ENCODE peak calls at places on chromosome 16, in seven cellular contexts. O is prostate gland; T is effector memory CD4-positive, alpha-beta T cell; S is CD8-positive, alpha-beta T cell; V is CD4-positive, CD25-positive, alpha-beta regulatory T cell; G is WERI-Rb-1; K is GM23248. U is an unnamed sample.

GRCh38 chr16:34050787-34051320 is 591.4 kb downstream of the TP53TG3F start:
- DNase-seq in O (no peak), T (no peak), S (no peak), V (no peak), G (no peak), K (no peak), U (no peak)

GRCh38 chr16:11358531-11358930 is 13.3 kb downstream of the RMI2 start:
- DNase-seq in O (no peak), T (no peak), S (no peak), V (no peak), G (no peak), K (no peak), U (no peak)

GRCh38 chr16:54356391-54356790 is 69.8 kb upstream of the IRX3 start:
- DNase-seq in O (no peak), T (no peak), S (no peak), V (no peak), G (no peak), K (no peak), U (no peak)

GRCh38 chr16:27238016-27238587 is 30.5 kb downstream of the NSMCE1 start:
- DNase-seq in O (no peak), T (no peak), S (peak), V (no peak), G (no peak), K (no peak), U (no peak)

GRCh38 chr16:63467513-63467912 is 1431.3 kb upstream of the CDH8 start:
- DNase-seq in O (no peak), T (no peak), S (no peak), V (no peak), G (no peak), K (no peak), U (no peak)

GRCh38 chr16:19396555-19397011 is 21.1 kb upstream of the TMC5 start:
- DNase-seq in O (peak), T (no peak), S (no peak), V (no peak), G (no peak), K (no peak), U (no peak)

GRCh38 chr16:74575805-74576643 is 30.9 kb downstream of the GLG1 start:
- DNase-seq in O (no peak), T (no peak), S (no peak), V (no peak), G (no peak), K (no peak), U (no peak)

GRCh38 chr16:57616871-57617270 is 11.6 kb upstream of the ADGRG1 start:
- DNase-seq in O (no peak), T (no peak), S (no peak), V (no peak), G (no peak), K (no peak), U (no peak)

GRCh38 chr16:56965939-56966515 is 4.3 kb downstream of the CETP start:
- DNase-seq in O (no peak), T (no peak), S (no peak), V (no peak), G (no peak), K (no peak), U (no peak)

GRCh38 chr16:54927125-54928015 is 3.3 kb upstream of the IRX5 start:
- DNase-seq in O (no peak), T (no peak), S (no peak), V (no peak), G (no peak), K (no peak), U (no peak)

GRCh38 chr16:65229191-65229662 is 107.4 kb upstream of the CDH11 start:
- DNase-seq in O (no peak), T (no peak), S (no peak), V (no peak), G (no peak), K (peak), U (no peak)

GRCh38 chr16:67248401-67249177 is at the start of gene SLC9A5:
- DNase-seq in O (no peak), T (no peak), S (peak), V (peak), G (peak), K (peak), U (no peak)

GRCh38 chr16:67750466-67750865 is 31.4 kb upstream of the GFOD2 start:
- DNase-seq in O (no peak), T (no peak), S (no peak), V (no peak), G (no peak), K (no peak), U (no peak)

GRCh38 chr16:66266436-66267286 is 99.8 kb upstream of the CDH5 start:
- DNase-seq in O (no peak), T (no peak), S (no peak), V (no peak), G (no peak), K (peak), U (no peak)

GRCh38 chr16:27628216-27628945 is 78.4 kb downstream of the KATNIP start:
- DNase-seq in O (no peak), T (no peak), S (no peak), V (no peak), G (no peak), K (no peak), U (no peak)

GRCh38 chr16:85524630-85525463 is 88.3 kb upstream of the GSE1 start:
- DNase-seq in O (no peak), T (no peak), S (no peak), V (no peak), G (no peak), K (no peak), U (no peak)

GRCh38 chr16:79229371-79229770 is 371.2 kb downstream of the MAF start:
- DNase-seq in O (no peak), T (no peak), S (no peak), V (no peak), G (no peak), K (no peak), U (no peak)

GRCh38 chr16:87140211-87141200 is 176.7 kb downstream of the C16orf95 start:
- DNase-seq in O (no peak), T (no peak), S (no peak), V (no peak), G (no peak), K (no peak), U (no peak)

GRCh38 chr16:49889725-49890397 is 33.9 kb upstream of the ZNF423 start:
- DNase-seq in O (no peak), T (no peak), S (no peak), V (no peak), G (no peak), K (no peak), U (no peak)

GRCh38 chr16:89202422-89203215 is 2.3 kb upstream of the SLC22A31 start:
- DNase-seq in O (no peak), T (no peak), S (no peak), V (no peak), G (no peak), K (no peak), U (no peak)

GRCh38 chr16:50523710-50524109 is 24.5 kb upstream of the NKD1 start:
- DNase-seq in O (no peak), T (no peak), S (no peak), V (no peak), G (no peak), K (no peak), U (no peak)

GRCh38 chr16:88633684-88634140 is 4.7 kb upstream of the IL17C start:
- DNase-seq in O (no peak), T (peak), S (peak), V (peak), G (peak), K (peak), U (no peak)

GRCh38 chr16:54466233-54466632 is 179.6 kb upstream of the IRX3 start:
- DNase-seq in O (no peak), T (no peak), S (no peak), V (no peak), G (no peak), K (no peak), U (no peak)

GRCh38 chr16:61580579-61580978 is 455.7 kb downstream of the CDH8 start:
- DNase-seq in O (no peak), T (no peak), S (no peak), V (no peak), G (no peak), K (no peak), U (no peak)

GRCh38 chr16:31472559-31473203 is 729 bp downstream of the TGFB1I1 start:
- DNase-seq in O (no peak), T (no peak), S (peak), V (peak), G (peak), K (peak), U (no peak)

GRCh38 chr16:28001642-28002041 is 61.9 kb downstream of the GSG1L start:
- DNase-seq in O (no peak), T (no peak), S (no peak), V (no peak), G (no peak), K (no peak), U (no peak)

GRCh38 chr16:4615389-4616046 is 830 bp upstream of the UBALD1 start:
- DNase-seq in O (no peak), T (no peak), S (peak), V (no peak), G (no peak), K (no peak), U (peak)

GRCh38 chr16:4618645-4619418 is 4.1 kb upstream of the UBALD1 start:
- DNase-seq in O (peak), T (no peak), S (no peak), V (no peak), G (peak), K (no peak), U (no peak)

GRCh38 chr16:4614571-4615388 is at the start of gene UBALD1:
- DNase-seq in O (peak), T (peak), S (peak), V (peak), G (peak), K (peak), U (peak)

GRCh38 chr16:4616047-4616811 is 1.5 kb upstream of the UBALD1 start:
- DNase-seq in O (peak), T (peak), S (peak), V (peak), G (peak), K (peak), U (peak)

GRCh38 chr16:4617880-4618279 is 3.2 kb upstream of the UBALD1 start:
- DNase-seq in O (no peak), T (no peak), S (no peak), V (no peak), G (no peak), K (no peak), U (no peak)
- H3K4me3 ChIP-seq in O (no peak), T (no peak), S (no peak), V (no peak), G (no peak), K (no peak), U (no peak)

GRCh38 chr16:2015117-2015946 is 4.3 kb upstream of the NPW start:
- DNase-seq in O (no peak), T (no peak), S (no peak), V (no peak), G (no peak), K (no peak), U (no peak)
- H3K27ac ChIP-seq in O (no peak), T (no peak), S (no peak), V (no peak), G (no peak), K (no peak), U (no peak)

DNA sequence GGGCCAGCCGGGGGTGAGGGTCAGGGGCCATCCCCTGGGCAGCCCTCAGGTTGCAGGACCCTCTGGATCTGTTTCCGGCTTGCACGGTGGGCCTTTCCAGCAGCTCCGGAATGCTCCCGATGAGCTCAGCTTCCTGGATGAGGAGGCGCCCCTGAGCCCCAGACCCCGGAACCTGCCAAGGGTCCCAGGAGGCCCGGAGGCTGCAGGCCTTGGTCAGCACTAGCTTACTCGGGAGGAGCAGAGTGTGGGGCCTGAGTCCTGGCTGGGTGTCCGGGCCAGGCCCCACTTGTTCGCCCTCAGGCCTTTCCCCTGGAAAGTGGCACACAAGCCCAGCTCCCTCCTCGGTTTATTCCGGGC is 7.6 kb upstream of the C1QTNF8 start:
- DNase-seq in O (no peak), T (no peak), S (no peak), V (no peak), G (no peak), K (no peak), U (no peak)
- H3K4me3 ChIP-seq in O (no peak), T (no peak), S (no peak), V (no peak), G (no peak), K (no peak), U (no peak)

GRCh38 chr16:22075043-22075757 is 17.1 kb upstream of the VWA3A start:
- DNase-seq in O (no peak), T (no peak), S (no peak), V (no peak), G (no peak), K (peak), U (no peak)

GRCh38 chr16:22073350-22073749 is 19.0 kb upstream of the VWA3A start:
- DNase-seq in O (no peak), T (no peak), S (no peak), V (no peak), G (no peak), K (peak), U (no peak)

GRCh38 chr16:22075776-22076175 is 16.6 kb upstream of the VWA3A start:
- DNase-seq in O (no peak), T (no peak), S (no peak), V (no peak), G (no peak), K (peak), U (no peak)

GRCh38 chr16:22070361-22071351 is 21.7 kb upstream of the VWA3A start:
- DNase-seq in O (peak), T (no peak), S (no peak), V (no peak), G (no peak), K (peak), U (no peak)

GRCh38 chr16:22071352-22071923 is 20.9 kb upstream of the VWA3A start:
- DNase-seq in O (no peak), T (no peak), S (no peak), V (no peak), G (no peak), K (no peak), U (no peak)
- H3K27ac ChIP-seq in O (peak), T (no peak), S (no peak), V (no peak), G (no peak), K (no peak), U (no peak)